ENCODE peak calls at places on chromosomes 11 and 22, in eight cellular contexts. I, F, W, V, C, R, Z and S are unnamed samples.

GRCh38 chr11:69524991-69525411 is 43.5 kb downstream of the LINC01488 start:
- DNase-seq in V (no peak), Z (no peak), W (no peak), R (no peak), C (no peak), I (no peak), F (no peak), S (no peak)

GRCh38 chr22:50206599-50206998 is 5.8 kb downstream of the SELENOO start:
- DNase-seq in R (no peak), F (peak; percentile 87), V (peak; percentile 68), W (peak; percentile 56), I (peak; percentile 35), Z (peak; percentile 33), C (peak; percentile 81), S (no peak)

GRCh38 chr11:65778901-65779668 is 1.7 kb downstream of the AP5B1 start:
- DNase-seq in Z (no peak), R (no peak), W (peak; percentile 6), I (no peak), F (no peak), C (no peak), V (no peak), S (no peak)

GRCh38 chr11:128205796-128206195 is 381.6 kb downstream of the ETS1 start:
- DNase-seq in Z (no peak), C (no peak), I (no peak), W (no peak), R (no peak), F (no peak), V (no peak), S (no peak)

GRCh38 chr22:36644333-36644757 is 59.2 kb downstream of the CACNG2 start:
- DNase-seq in I (peak; percentile 86), W (peak; percentile 89), C (no peak), Z (peak; percentile 66), F (no peak), V (peak; percentile 39), R (no peak), S (peak; percentile 52)

GRCh38 chr11:63909621-63910506 is 7.1 kb downstream of the RCOR2 start:
- DNase-seq in F (no peak), C (no peak), V (no peak), W (no peak), Z (no peak), I (no peak), R (no peak), S (no peak)

GRCh38 chr11:47589504-47590025 is 3.1 kb downstream of the FAM180B start:
- DNase-seq in F (no peak), I (no peak), Z (no peak), C (no peak), W (no peak), R (peak; percentile 43), V (no peak), S (no peak)

GRCh38 chr11:109138200-109138599 is 283.8 kb upstream of the C11orf87 start:
- DNase-seq in C (no peak), I (no peak), V (no peak), R (no peak), W (no peak), F (no peak), Z (no peak), S (no peak)

GRCh38 chr11:76744186-76745058 is 38.7 kb upstream of the TSKU start:
- DNase-seq in F (no peak), R (no peak), V (no peak), W (peak; percentile 38), I (no peak), Z (no peak), C (no peak), S (no peak)

GRCh38 chr22:42714768-42715430 is 5.8 kb downstream of the A4GALT start:
- DNase-seq in C (no peak), Z (no peak), F (no peak), I (peak; percentile 38), V (no peak), W (no peak), R (no peak), S (no peak)

GRCh38 chr11:79393362-79394043 is 47.3 kb downstream of the TENM4 start:
- DNase-seq in I (no peak), C (no peak), F (no peak), V (no peak), Z (no peak), W (peak; percentile 80), R (peak; percentile 44), S (no peak)

GRCh38 chr22:44400763-44401060 is 88.0 kb upstream of the SHISAL1 start:
- DNase-seq in V (no peak), R (no peak), W (no peak), F (no peak), Z (no peak), C (no peak), I (peak; percentile 52), S (no peak)

GRCh38 chr11:34356576-34356917 is 1.3 kb downstream of the ABTB2 start:
- DNase-seq in C (peak; percentile 23), W (peak; percentile 38), V (no peak), I (peak; percentile 81), R (no peak), F (no peak), Z (no peak), S (peak; percentile 64)

GRCh38 chr22:49962012-49962750 is 1.6 kb downstream of the PIM3 start:
- DNase-seq in F (peak; percentile 93), V (peak; percentile 93), C (peak; percentile 91), R (peak; percentile 93), I (peak; percentile 91), W (peak; percentile 94), Z (peak; percentile 64), S (peak; percentile 86)

DNA sequence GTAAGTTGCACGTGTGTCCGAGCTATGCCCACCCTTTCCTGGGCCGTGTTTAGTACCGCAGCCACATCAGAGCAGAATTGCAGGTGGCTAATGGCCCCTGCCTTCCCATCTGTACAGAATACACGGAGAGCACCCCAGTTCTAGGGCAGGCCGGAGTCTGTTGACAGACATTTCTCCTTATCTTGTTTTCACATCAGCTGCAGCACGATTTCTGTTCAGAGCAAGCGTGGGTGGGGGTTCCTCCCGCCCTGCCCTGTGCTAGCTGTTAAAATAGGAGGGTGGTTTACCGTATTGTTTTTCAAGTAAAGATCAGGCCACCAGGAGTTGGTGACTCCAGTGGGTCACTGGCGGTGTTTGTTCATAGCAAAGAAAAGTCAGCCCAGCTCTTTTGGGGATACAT is 41.1 kb downstream of the UBASH3B start:
- DNase-seq in V (no peak), Z (peak; percentile 92), W (no peak), C (no peak), R (no peak), I (no peak), F (no peak), S (no peak)
- H3K4me3 ChIP-seq in V (no peak overlapping the region), Z (peak overlapping the region; percentile 38), W (no peak overlapping the region), C (no peak overlapping the region), R (no peak overlapping the region), I (no peak overlapping the region), F (no peak overlapping the region), S (no peak overlapping the region)

GRCh38 chr11:114195981-114196731 is 100.0 kb upstream of the NNMT start:
- DNase-seq in V (no peak), C (no peak), I (no peak), R (no peak), F (no peak), Z (no peak), W (peak; percentile 42), S (peak; percentile 11)

GRCh38 chr11:114191893-114192292 is 104.3 kb upstream of the NNMT start:
- DNase-seq in C (no peak), I (no peak), R (no peak), V (no peak), W (no peak), F (no peak), Z (no peak), S (no peak)

GRCh38 chr11:114190630-114191029 is 105.6 kb upstream of the NNMT start:
- DNase-seq in C (no peak), I (no peak), V (no peak), F (no peak), W (no peak), R (no peak), Z (no peak), S (no peak)

GRCh38 chr11:114193730-114194674 is 102.2 kb upstream of the NNMT start:
- DNase-seq in W (no peak), C (no peak), Z (no peak), V (no peak), I (no peak), F (no peak), R (peak; percentile 68), S (no peak)

DNA sequence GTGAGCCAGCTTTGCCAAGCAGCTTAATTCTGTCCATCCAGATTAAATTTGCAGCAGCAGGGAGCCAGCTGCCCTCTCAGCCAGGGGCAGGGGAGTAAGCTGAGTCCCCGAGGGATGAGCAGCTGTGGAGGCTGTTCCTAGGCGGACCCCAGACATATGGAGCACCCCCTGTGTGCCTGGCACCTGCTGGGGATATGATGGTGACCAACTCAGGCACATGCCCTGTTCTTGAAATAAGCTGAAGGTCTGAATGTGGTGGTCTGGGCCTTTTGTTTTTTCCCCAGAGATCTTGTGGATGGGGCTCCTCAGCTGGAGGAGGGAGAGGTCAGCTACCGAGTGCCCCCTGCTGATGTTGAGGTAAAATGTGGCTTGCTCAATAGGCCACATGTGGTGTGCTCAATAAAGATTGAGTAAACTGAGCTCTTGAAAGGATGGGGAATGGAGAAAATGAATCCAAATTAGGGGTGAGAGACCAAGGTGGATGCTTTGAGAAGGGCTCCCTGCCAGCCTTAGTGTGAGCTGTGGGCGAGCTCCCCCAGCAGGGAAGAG is 103.3 kb upstream of the NNMT start:
- DNase-seq in R (no peak), V (no peak), C (no peak), F (no peak), W (no peak), Z (no peak), I (no peak), S (no peak)
- H3K27me3 ChIP-seq in R (no peaks in the 10 kb centered on the region), V (no peaks in the 10 kb centered on the region), C (no peaks in the 10 kb centered on the region), F (no peaks in the 10 kb centered on the region), W (no peaks in the 10 kb centered on the region), Z (no peaks in the 10 kb centered on the region), I (no peaks in the 10 kb centered on the region), S (peaks cover 5% of the 10 kb centered on the region)

GRCh38 chr11:44229003-44229570 is 80.9 kb downstream of the ALX4 start:
- DNase-seq in W (no peak), I (peak; percentile 44), F (no peak), R (no peak), C (no peak), V (no peak), Z (no peak), S (peak; percentile 37)

GRCh38 chr11:44226472-44226871 is 83.5 kb downstream of the ALX4 start:
- DNase-seq in R (no peak), C (no peak), I (no peak), V (no peak), F (no peak), Z (no peak), W (no peak), S (no peak)

GRCh38 chr11:44224867-44225501 is 85.0 kb downstream of the ALX4 start:
- DNase-seq in C (no peak), I (no peak), Z (no peak), W (no peak), V (no peak), F (no peak), R (no peak), S (no peak)

GRCh38 chr11:44229664-44230063 is 80.3 kb downstream of the ALX4 start:
- DNase-seq in I (peak; percentile 70), W (no peak), F (no peak), V (no peak), R (no peak), C (no peak), Z (no peak), S (no peak)

GRCh38 chr11:44226945-44227344 is 83.0 kb downstream of the ALX4 start:
- DNase-seq in F (no peak), W (no peak), V (no peak), R (no peak), I (no peak), C (no peak), Z (no peak), S (no peak)
- H3K36me3 ChIP-seq in F (no peaks in the 10 kb centered on the region), W (no peaks in the 10 kb centered on the region), V (no peaks in the 10 kb centered on the region), R (no peaks in the 10 kb centered on the region), I (no peaks in the 10 kb centered on the region), C (peaks cover 3% of the 10 kb centered on the region), Z (no peaks in the 10 kb centered on the region), S (no peaks in the 10 kb centered on the region)

GRCh38 chr11:57647960-57648776 is 1.5 kb downstream of the YPEL4 start:
- DNase-seq in W (peak; percentile 43), Z (no peak), V (no peak), F (no peak), R (no peak), C (no peak), I (no peak), S (no peak)
- H3K4me3 ChIP-seq in W (peak overlapping the region; percentile 1), Z (peak overlapping the region; percentile 45), V (peak overlapping the region; percentile 27), F (peak overlapping the region; percentile 48), R (peak overlapping the region; percentile 47), C (peak overlapping the region; percentile 62), I (peak overlapping the region; percentile 78), S (no peak overlapping the region)